ENCODE peak calls at places on chromosomes 11 and 22, in eight cellular contexts. D is keratinocyte, U is progenitor cell of endocrine pancreas, K is sigmoid colon, C is AG09309, P is tibial artery, L is HFFc6, T is cardiac fibroblast. B is an unnamed sample.

GRCh38 chr11:73350908-73351636 is 25.1 kb upstream of the RELT start:
- DNase-seq in U (no peak), C (peak), L (peak), D (peak), P (peak), T (peak), K (peak), B (peak)

GRCh38 chr22:31136711-31137110 is 3.6 kb downstream of the PLA2G3 start:
- DNase-seq in T (no peak), U (no peak), L (no peak), D (no peak), C (no peak), P (no peak), K (no peak), B (no peak)

GRCh38 chr11:128632151-128632791 is 44.9 kb upstream of the ETS1 start:
- DNase-seq in P (no peak), C (peak), T (peak), U (no peak), L (peak), K (no peak), D (no peak), B (no peak)

GRCh38 chr22:28034145-28034759 is 115.2 kb upstream of the PITPNB start:
- DNase-seq in D (no peak), L (no peak), P (no peak), T (no peak), K (no peak), U (no peak), C (no peak), B (no peak)

GRCh38 chr22:17870408-17870807 is 96.1 kb upstream of the BID start:
- DNase-seq in D (no peak), C (no peak), P (no peak), T (no peak), U (no peak), L (no peak), K (no peak), B (no peak)

GRCh38 chr11:112004389-112004788 is 20.8 kb upstream of the DLAT start:
- DNase-seq in U (no peak), L (no peak), K (no peak), P (no peak), D (no peak), T (no peak), C (no peak), B (no peak)

GRCh38 chr22:37745548-37746365 is 48.9 kb downstream of the TRIOBP start:
- DNase-seq in L (peak), C (no peak), D (no peak), T (peak), P (peak), K (peak), U (peak), B (peak)

GRCh38 chr11:77637345-77638165 is at the start of gene CLNS1A:
- DNase-seq in D (peak), K (peak), T (peak), L (peak), P (peak), C (peak), U (peak), B (peak)

GRCh38 chr11:128988224-128988970 is 45.7 kb upstream of the TP53AIP1 start:
- DNase-seq in D (no peak), C (no peak), P (no peak), K (no peak), T (no peak), U (no peak), L (no peak), B (no peak)

GRCh38 chr11:46183819-46184218 is 62.6 kb upstream of the PHF21A start:
- DNase-seq in P (no peak), D (peak), T (no peak), K (no peak), L (peak), U (no peak), C (no peak), B (no peak)

GRCh38 chr11:65915821-65916251 is 3.0 kb downstream of the C11orf68 start:
- DNase-seq in C (peak), T (peak), K (peak), P (peak), L (peak), U (no peak), D (peak), B (no peak)

GRCh38 chr22:19719055-19719482 is 4.3 kb upstream of the GP1BB start:
- DNase-seq in P (no peak), K (no peak), T (no peak), D (no peak), L (no peak), U (no peak), C (no peak), B (no peak)

GRCh38 chr11:119282495-119282894 is 34.4 kb downstream of the MCAM start:
- DNase-seq in C (no peak), K (no peak), L (no peak), T (peak), D (no peak), U (no peak), P (no peak), B (no peak)

GRCh38 chr11:78905756-78906155 is 331.1 kb upstream of the NARS2 start:
- DNase-seq in K (no peak), L (no peak), P (no peak), D (no peak), C (no peak), U (no peak), T (no peak), B (no peak)

GRCh38 chr22:33327348-33327860 is 269.2 kb upstream of the SYN3 start:
- DNase-seq in D (no peak), L (no peak), P (no peak), K (no peak), U (no peak), C (no peak), T (no peak), B (no peak)

GRCh38 chr11:126862664-126863247 is 137.8 kb downstream of the KIRREL3 start:
- DNase-seq in C (no peak), T (no peak), L (no peak), U (no peak), K (no peak), P (no peak), D (no peak), B (no peak)

GRCh38 chr11:22192289-22192641 is 620 bp upstream of the ANO5 start:
- DNase-seq in T (no peak), U (peak), C (no peak), P (no peak), K (no peak), L (no peak), D (no peak), B (no peak)
- TF ChIP-seq CTCF in T (no peak), U (peak), C (no peak), P (no peak), K (peak), L (no peak), D (no peak), B (peak)

DNA sequence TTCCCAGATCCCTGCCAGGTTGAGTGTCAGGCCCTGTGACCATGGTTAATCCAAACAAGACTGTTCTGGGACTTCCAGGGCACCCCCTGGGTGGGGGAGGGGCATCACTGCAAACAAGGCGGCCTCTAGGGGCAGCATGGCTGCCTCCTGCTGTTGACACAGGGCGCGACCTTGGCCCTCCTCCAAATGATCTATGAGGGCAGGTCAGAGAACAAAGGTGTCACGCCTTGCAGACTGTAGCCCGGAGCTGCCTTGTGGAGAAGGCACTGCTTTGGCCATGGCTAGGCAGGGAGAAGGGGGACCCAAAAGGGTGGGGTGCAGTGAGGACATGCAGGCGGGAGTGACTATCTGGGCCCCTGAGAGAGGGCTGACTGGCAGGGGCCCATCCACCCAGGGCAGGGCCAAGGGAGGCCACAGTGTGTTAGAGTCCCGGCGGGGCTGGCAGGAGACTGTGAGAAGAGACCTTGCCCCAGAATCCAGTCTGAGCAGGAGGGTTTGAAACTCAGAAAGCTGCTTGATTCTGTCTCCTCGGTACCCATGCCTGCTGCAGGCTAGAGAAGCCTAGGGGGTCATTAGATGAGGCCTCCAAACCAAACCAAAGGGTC is 35.6 kb downstream of the KCNC1 start:
- DNase-seq in U (peak), K (no peak), C (no peak), T (no peak), D (no peak), L (no peak), P (no peak), B (no peak)
- TF ChIP-seq CTCF in U (peak), K (no peak), C (no peak), T (peak), D (no peak), L (no peak), P (no peak), B (no peak)

GRCh38 chr22:44270556-44270880 is 42.2 kb downstream of the SHISAL1 start:
- DNase-seq in P (no peak), L (no peak), D (no peak), C (no peak), T (no peak), K (no peak), U (no peak), B (no peak)

GRCh38 chr22:44269117-44269498 is 43.6 kb downstream of the SHISAL1 start:
- DNase-seq in P (no peak), L (no peak), K (no peak), C (no peak), D (no peak), U (no peak), T (no peak), B (no peak)

GRCh38 chr22:44268431-44269116 is 44.2 kb downstream of the SHISAL1 start:
- DNase-seq in P (no peak), C (no peak), T (no peak), U (no peak), K (no peak), D (no peak), L (no peak), B (no peak)

GRCh38 chr22:44269757-44270555 is 42.8 kb downstream of the SHISAL1 start:
- DNase-seq in U (no peak), D (no peak), C (no peak), K (no peak), T (no peak), L (no peak), P (no peak), B (no peak)

GRCh38 chr22:44266811-44267760 is 45.7 kb downstream of the SHISAL1 start:
- DNase-seq in D (no peak), T (no peak), C (no peak), K (no peak), U (no peak), P (no peak), L (no peak), B (no peak)
- TF ChIP-seq CTCF in D (no peak), T (no peak), C (no peak), K (no peak), U (no peak), P (no peak), L (no peak), B (no peak)

DNA sequence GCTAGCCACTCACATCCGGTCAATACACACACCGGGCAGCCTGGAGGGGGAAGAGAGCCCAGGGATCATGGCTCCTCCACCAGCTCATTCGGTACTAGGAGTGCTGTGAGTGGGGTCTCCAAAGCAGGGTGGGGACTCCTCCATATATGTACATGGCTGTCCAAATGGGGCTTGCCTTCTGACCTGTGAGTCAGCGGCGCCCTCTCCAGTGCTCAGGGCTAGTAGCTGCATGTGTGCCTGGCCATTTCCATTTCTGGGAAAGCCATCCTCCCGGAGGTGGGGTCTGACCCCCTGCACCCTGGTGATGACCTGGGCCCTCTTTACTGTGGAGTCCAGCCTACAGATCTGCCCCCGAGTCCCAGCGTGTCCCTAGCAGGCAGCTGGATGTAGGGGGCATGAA is 181.9 kb downstream of the CEP164 start:
- DNase-seq in L (no peak), D (no peak), C (no peak), U (no peak), T (no peak), P (no peak), K (no peak), B (no peak)
- TF ChIP-seq CTCF in L (no peak), D (no peak), C (no peak), U (no peak), T (no peak), P (no peak), K (no peak), B (no peak)

DNA sequence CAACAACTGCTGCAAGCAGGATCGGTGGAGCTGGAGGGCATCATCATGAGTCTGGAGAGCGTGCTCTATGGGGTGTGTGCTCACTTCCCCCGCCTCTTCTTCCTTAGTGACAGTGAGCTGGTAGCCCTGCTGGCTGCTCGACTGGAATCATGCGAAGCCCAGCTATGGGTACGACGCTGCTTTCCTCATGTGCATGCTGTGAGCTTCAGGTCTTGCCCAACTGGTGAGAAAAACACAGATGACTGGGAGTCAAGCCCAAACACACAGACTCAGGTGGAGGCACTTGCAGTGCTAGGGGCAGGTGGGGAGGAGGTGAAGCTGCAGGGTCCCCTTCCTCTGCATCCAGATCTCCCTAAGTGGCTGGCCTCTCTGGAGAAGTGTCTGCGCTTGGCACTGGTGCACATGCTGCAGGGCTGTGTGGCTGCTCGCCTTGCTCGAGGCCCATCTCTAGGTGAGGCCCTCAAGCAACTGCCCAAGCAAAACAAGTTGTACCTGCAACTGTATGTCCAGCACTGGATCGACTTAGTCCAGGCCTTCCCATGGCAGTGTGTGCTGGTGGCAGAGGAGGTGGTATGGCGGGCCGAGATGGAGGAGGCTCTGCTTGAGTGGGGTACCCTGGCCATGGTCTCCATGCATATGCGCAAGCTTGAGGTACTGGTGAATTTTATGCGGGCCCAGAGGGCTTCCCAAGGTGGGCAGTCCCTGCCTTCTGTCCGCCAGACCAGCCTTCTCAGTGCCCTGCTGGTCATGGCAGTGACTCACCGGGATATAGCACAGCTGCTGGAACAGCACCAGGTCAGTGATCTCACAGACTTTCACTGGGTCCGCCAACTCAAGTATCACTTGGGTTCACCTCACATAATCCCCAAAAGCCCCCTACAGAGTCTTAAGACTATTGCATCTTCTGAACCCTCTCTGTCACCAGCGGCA is 48.1 kb downstream of the DNHD1 start:
- DNase-seq in C (no peak), D (no peak), L (no peak), P (no peak), T (no peak), U (no peak), K (no peak), B (no peak)
- TF ChIP-seq CTCF in C (no peak), D (no peak), L (no peak), P (no peak), T (no peak), U (no peak), K (no peak), B (no peak)

GRCh38 chr11:98434296-98434695 is 586.5 kb upstream of the CNTN5 start:
- DNase-seq in K (no peak), L (no peak), P (no peak), U (no peak), T (no peak), D (no peak), C (no peak), B (no peak)
- TF ChIP-seq CTCF in K (no peak), L (no peak), P (no peak), U (no peak), T (no peak), D (no peak), C (no peak), B (no peak)

GRCh38 chr11:47961383-47961782 is 19.0 kb upstream of the PTPRJ start:
- DNase-seq in L (no peak), T (no peak), P (no peak), U (no peak), C (no peak), D (no peak), K (no peak), B (no peak)
- TF ChIP-seq CTCF in L (no peak), T (no peak), P (no peak), U (no peak), C (no peak), D (no peak), K (no peak), B (no peak)

DNA sequence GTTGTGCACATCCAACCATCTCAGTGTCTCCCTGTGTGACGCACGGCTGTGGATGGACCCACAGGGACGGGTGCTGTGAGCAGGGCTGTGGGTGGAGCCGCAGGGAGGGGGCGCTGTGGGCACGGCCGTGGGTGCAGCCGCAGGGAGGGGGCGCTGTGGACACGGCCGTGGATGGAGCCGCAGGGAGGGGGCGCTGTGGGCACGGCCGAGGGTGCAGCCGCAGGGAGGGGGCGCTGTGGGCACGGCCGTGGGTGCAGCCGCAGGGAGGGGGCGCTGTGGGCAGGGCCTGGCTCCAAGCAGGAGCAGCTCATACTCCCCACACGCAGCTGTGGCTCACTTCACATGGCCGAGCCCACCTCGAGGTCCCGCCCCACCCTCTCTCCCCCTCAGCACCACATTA is 6.0 kb upstream of the MAPK11 start:
- DNase-seq in P (no peak), C (no peak), L (no peak), K (peak), T (peak), D (no peak), U (no peak), B (no peak)
- TF ChIP-seq CTCF in P (peak), C (peak), L (peak), K (peak), T (peak), D (peak), U (peak), B (peak)

DNA sequence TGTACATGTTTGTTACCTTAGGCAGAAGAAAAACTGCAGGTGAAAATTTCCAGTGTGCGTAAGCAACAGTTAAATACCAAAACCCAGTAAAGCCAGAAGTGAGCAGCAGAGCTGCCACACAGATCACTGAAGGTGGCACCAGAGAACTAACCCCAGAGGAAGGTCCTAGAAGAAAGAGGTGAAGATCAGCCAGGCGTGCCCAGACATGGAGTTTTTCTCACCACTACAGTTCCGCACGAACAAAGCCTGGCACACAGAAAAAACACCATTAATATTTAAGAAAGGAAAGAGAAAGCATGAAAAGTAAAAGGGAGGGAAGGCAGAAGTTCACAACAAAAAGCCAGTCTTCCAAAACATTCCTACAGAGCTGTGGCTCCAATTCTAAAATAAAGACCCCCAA is 60.7 kb downstream of the STK33 start:
- DNase-seq in T (no peak), K (no peak), U (no peak), C (no peak), P (no peak), L (no peak), D (no peak), B (no peak)
- TF ChIP-seq CTCF in T (no peak), K (no peak), U (no peak), C (no peak), P (no peak), L (no peak), D (peak), B (no peak)

GRCh38 chr11:71542382-71542781 is 4.6 kb downstream of the KRTAP5-8 start:
- DNase-seq in T (no peak), P (no peak), K (no peak), D (no peak), L (no peak), C (no peak), U (no peak), B (no peak)

GRCh38 chr11:71535825-71536224 is 2.0 kb upstream of the KRTAP5-8 start:
- DNase-seq in P (no peak), L (no peak), T (no peak), C (no peak), D (no peak), U (no peak), K (no peak), B (no peak)

GRCh38 chr11:71537537-71537936 is 288 bp upstream of the KRTAP5-8 start:
- DNase-seq in L (no peak), P (no peak), U (no peak), D (no peak), K (no peak), C (no peak), T (no peak), B (no peak)

GRCh38 chr11:71542856-71543743 is 5.1 kb upstream of the KRTAP5-9 start:
- DNase-seq in D (no peak), L (no peak), C (no peak), P (no peak), T (no peak), K (no peak), U (no peak), B (no peak)

DNA sequence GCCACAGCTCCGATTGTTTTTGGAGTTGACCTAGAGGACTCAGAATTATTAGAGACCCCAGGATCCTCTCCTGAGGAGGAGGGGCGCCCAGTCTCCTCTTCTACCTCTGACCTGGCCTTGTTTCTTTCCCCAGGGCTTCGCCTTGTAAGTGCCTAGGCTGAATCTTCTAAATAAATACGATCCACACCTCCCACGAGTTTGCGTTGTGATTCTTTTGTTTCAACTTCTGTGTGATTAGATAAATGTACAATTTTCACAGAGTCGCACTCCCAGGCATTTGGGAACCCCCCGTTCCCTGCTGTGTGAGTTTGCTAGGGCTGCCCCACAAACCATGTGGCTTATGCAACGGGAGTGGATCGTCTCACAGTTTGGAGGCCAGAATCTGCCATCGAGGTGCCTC is 1.2 kb downstream of the KRTAP5-8 start:
- DNase-seq in U (no peak), P (no peak), L (no peak), K (no peak), C (no peak), T (no peak), D (no peak), B (no peak)
- TF ChIP-seq CTCF in U (no peak), P (no peak), L (no peak), K (no peak), C (no peak), T (no peak), D (no peak), B (no peak)